ENCODE peak calls at places on chromosomes 3 and 15, in five cellular contexts. M, Z, T, R and N are unnamed samples.

GRCh38 chr3:48655063-48655462 is 7.6 kb downstream of the CELSR3 start:
- DNase-seq in M (no peak), Z (no peak), T (no peak), R (no peak), N (no peak)

GRCh38 chr3:124275421-124275820 is 283.5 kb upstream of the ROPN1 start:
- DNase-seq in M (peak; percentile 73), Z (no peak), T (no peak), R (peak; percentile 75), N (no peak)

GRCh38 chr3:170637321-170637720 is 51.4 kb upstream of the SLC7A14 start:
- DNase-seq in M (no peak), Z (no peak), T (no peak), R (no peak), N (no peak)

GRCh38 chr3:104523136-104523535 is 843.6 kb upstream of the ALCAM start:
- DNase-seq in M (no peak), Z (no peak), T (no peak), R (no peak), N (no peak)

GRCh38 chr3:50345586-50345985 is at the start of gene ZMYND10:
- DNase-seq in M (peak; percentile 78), Z (peak; percentile 89), T (peak; percentile 28), R (peak; percentile 82), N (peak; percentile 73)

GRCh38 chr3:72270072-72270611 is 485.2 kb upstream of the PROK2 start:
- DNase-seq in M (peak; percentile 98), Z (peak; percentile 87), T (peak; percentile 96), R (peak; percentile 95), N (peak; percentile 90)

GRCh38 chr3:158168996-158169573 is 59.2 kb downstream of the RSRC1 start:
- DNase-seq in M (no peak), Z (no peak), T (peak; percentile 21), R (no peak), N (no peak)

GRCh38 chr3:196793224-196793623 is 53.6 kb downstream of the PAK2 start:
- DNase-seq in M (no peak), Z (no peak), T (peak; percentile 97), R (no peak), N (no peak)

GRCh38 chr15:44289352-44289790 is 852 bp downstream of the GOLM2 start:
- DNase-seq in M (no peak), Z (no peak), T (no peak), R (no peak), N (no peak)

GRCh38 chr3:46200211-46200610 is 7.9 kb downstream of the CCR1 start:
- DNase-seq in M (no peak), Z (no peak), T (no peak), R (no peak), N (no peak)

GRCh38 chr3:15324335-15324734 is 8.1 kb downstream of the SH3BP5 start:
- DNase-seq in M (peak; percentile 81), Z (no peak), T (no peak), R (peak; percentile 67), N (no peak)

GRCh38 chr15:71443538-71443937 is 328.3 kb downstream of the THSD4 start:
- DNase-seq in M (peak; percentile 79), Z (no peak), T (peak; percentile 51), R (no peak), N (peak; percentile 21)

GRCh38 chr15:28184166-28184565 is 85.1 kb upstream of the OCA2 start:
- DNase-seq in M (no peak), Z (no peak), T (peak; percentile 28), R (no peak), N (no peak)

GRCh38 chr3:133573629-133574194 is at the start of gene CDV3:
- DNase-seq in M (peak; percentile 73), Z (no peak), T (no peak), R (no peak), N (no peak)
- TF ChIP-seq POLR2A in M (peak; percentile 87), Z (peak; percentile 68), T (peak; percentile 74), R (peak; percentile 68), N (peak; percentile 75)

GRCh38 chr15:48544816-48545215 is 100.7 kb downstream of the FBN1 start:
- DNase-seq in M (no peak), Z (no peak), T (peak; percentile 62), R (no peak), N (no peak)
- TF ChIP-seq CTCF in M (no peak), Z (no peak), T (no peak), R (no peak), N (no peak)

GRCh38 chr3:172174396-172175253 is 135.2 kb downstream of the FNDC3B start:
- DNase-seq in M (no peak), Z (no peak), T (peak; percentile 22), R (no peak), N (no peak)
- H3K27ac ChIP-seq in M (no peak overlapping the region), Z (peak overlapping the region; percentile 21), T (peak overlapping the region; percentile 96), R (peak overlapping the region; percentile 36), N (peak overlapping the region; percentile 17)

DNA sequence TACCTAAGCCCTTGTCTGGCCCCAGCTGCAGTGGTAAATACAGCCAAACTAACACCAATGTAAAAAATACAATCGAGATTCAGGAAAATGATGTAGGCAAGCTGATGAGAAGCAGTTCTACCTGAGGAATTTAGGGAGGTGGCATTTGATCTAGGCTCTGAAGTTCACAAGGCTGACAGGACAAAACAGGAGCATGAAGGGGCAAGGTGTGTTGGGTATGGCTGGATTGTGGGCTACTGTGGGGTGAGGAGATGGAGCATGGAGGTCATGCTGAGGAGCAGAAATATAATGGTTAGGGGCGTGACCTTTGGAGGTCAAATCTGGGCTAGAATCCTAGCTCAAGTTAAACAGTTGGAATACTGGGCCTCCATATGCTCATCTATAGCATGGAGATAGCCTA is 6.5 kb downstream of the NDUFB4 start:
- DNase-seq in M (no peak), Z (no peak), T (no peak), R (no peak), N (no peak)
- TF ChIP-seq POLR2A in M (no peak), Z (no peak), T (no peak), R (no peak), N (no peak)

GRCh38 chr15:74193305-74193718 is 9.3 kb downstream of the STRA6 start:
- DNase-seq in M (no peak), Z (no peak), T (peak; percentile 91), R (no peak), N (no peak)
- TF ChIP-seq CTCF in M (no peak), Z (no peak), T (no peak), R (no peak), N (no peak)